ENCODE peak calls at places on chromosomes 11 and 22, in seven cellular contexts. B, W, P, X, Z, G and A are unnamed samples.

GRCh38 chr11:107196732-107197131 is 178.5 kb upstream of the GUCY1A2 start:
- DNase-seq in B (no peak), W (no peak), P (no peak), X (no peak), Z (no peak), G (no peak), A (no peak)

GRCh38 chr11:134640971-134641968 is 229.2 kb upstream of the B3GAT1 start:
- DNase-seq in B (no peak), W (no peak), P (no peak), X (no peak), Z (no peak), G (no peak), A (no peak)

GRCh38 chr11:44445500-44446340 is 119.7 kb upstream of the CD82 start:
- DNase-seq in B (peak), W (no peak), P (no peak), X (no peak), Z (no peak), G (no peak), A (no peak)

GRCh38 chr11:6587360-6587953 is 16.0 kb downstream of the RRP8 start:
- DNase-seq in B (no peak), W (no peak), P (peak), X (no peak), Z (no peak), G (no peak), A (no peak)

GRCh38 chr11:104191124-104191523 is 27.2 kb upstream of the PDGFD start:
- DNase-seq in B (no peak), W (no peak), P (no peak), X (peak), Z (no peak), G (no peak), A (no peak)

GRCh38 chr22:27116295-27116694 is 458.9 kb downstream of the MIAT start:
- DNase-seq in B (peak), W (no peak), P (no peak), X (no peak), Z (no peak), G (no peak), A (no peak)

GRCh38 chr11:114163830-114164401 is 104.4 kb downstream of the ZBTB16 start:
- DNase-seq in B (no peak), W (no peak), P (peak), X (no peak), Z (no peak), G (no peak), A (peak)

GRCh38 chr11:69339041-69339733 is 45.2 kb downstream of the MYEOV start:
- DNase-seq in B (no peak), W (no peak), P (no peak), X (no peak), Z (peak), G (no peak), A (no peak)

GRCh38 chr11:75667831-75668507 is 869 bp downstream of the MAP6 start:
- DNase-seq in B (no peak), W (peak), P (peak), X (peak), Z (no peak), G (no peak), A (peak)

GRCh38 chr22:33707581-33707980 is 212.7 kb downstream of the LARGE1 start:
- DNase-seq in B (no peak), W (no peak), P (no peak), X (no peak), Z (no peak), G (no peak), A (no peak)

GRCh38 chr22:32380991-32381390 is 23.3 kb downstream of the RFPL3 start:
- DNase-seq in B (no peak), W (no peak), P (no peak), X (peak), Z (no peak), G (no peak), A (no peak)

GRCh38 chr11:109490953-109491733 is 69.2 kb downstream of the C11orf87 start:
- DNase-seq in B (no peak), W (no peak), P (no peak), X (peak), Z (no peak), G (no peak), A (no peak)

GRCh38 chr11:69218271-69218682 is 62.5 kb downstream of the SMIM38 start:
- DNase-seq in B (no peak), W (no peak), P (no peak), X (peak), Z (no peak), G (no peak), A (no peak)

GRCh38 chr11:75563501-75563977 is 1.5 kb downstream of the SERPINH1 start:
- DNase-seq in B (no peak), W (no peak), P (no peak), X (no peak), Z (no peak), G (no peak), A (no peak)

GRCh38 chr11:57778318-57779037 is 16.9 kb downstream of the CTNND1 start:
- DNase-seq in B (peak), W (peak), P (peak), X (peak), Z (peak), G (peak), A (peak)

GRCh38 chr11:106461839-106462545 is 384.5 kb downstream of the AASDHPPT start:
- DNase-seq in B (no peak), W (no peak), P (no peak), X (no peak), Z (no peak), G (no peak), A (no peak)

GRCh38 chr22:50699001-50699753 is 26.6 kb downstream of the SHANK3 start:
- DNase-seq in B (no peak), W (peak), P (peak), X (no peak), Z (peak), G (no peak), A (no peak)

GRCh38 chr11:43786016-43786415 is 94.6 kb upstream of the ALKBH3 start:
- DNase-seq in B (no peak), W (no peak), P (no peak), X (no peak), Z (no peak), G (no peak), A (no peak)

GRCh38 chr11:82906236-82906635 is 4.7 kb downstream of the DDIAS start:
- DNase-seq in B (peak), W (no peak), P (no peak), X (peak), Z (no peak), G (no peak), A (no peak)

GRCh38 chr11:79092791-79093313 is 348.0 kb downstream of the TENM4 start:
- DNase-seq in B (peak), W (no peak), P (no peak), X (peak), Z (no peak), G (no peak), A (no peak)

GRCh38 chr11:111513240-111513605 is 1.0 kb upstream of the BTG4 start:
- DNase-seq in B (no peak), W (no peak), P (no peak), X (no peak), Z (no peak), G (no peak), A (no peak)

GRCh38 chr11:44564653-44565007 is 833 bp upstream of the CD82 start:
- DNase-seq in B (peak), W (peak), P (peak), X (peak), Z (peak), G (peak), A (peak)

GRCh38 chr11:14789879-14790484 is 102.0 kb downstream of the CYP2R1 start:
- DNase-seq in B (no peak), W (no peak), P (no peak), X (peak), Z (no peak), G (no peak), A (no peak)
- TF ChIP-seq CTCF in B (peak), W (peak), P (peak), X (peak), Z (no peak), G (no peak), A (peak)

DNA sequence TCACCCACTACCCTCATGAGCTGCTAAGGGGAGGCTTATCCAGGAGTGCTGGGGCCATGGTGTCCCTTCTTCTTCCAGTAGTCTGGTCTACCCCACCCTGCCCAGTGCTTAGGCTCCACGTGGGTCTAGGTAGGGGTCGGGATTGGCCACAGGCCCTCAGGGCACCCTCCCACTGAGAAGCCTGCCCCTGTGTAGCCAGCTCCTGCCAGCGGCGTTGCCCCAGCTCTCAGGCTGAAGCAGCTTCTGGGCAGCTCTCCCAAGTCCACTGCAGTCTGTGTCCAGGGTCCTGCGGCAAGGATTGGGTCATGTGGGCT is 24.0 kb upstream of the RIC3 start:
- DNase-seq in B (no peak), W (no peak), P (no peak), X (no peak), Z (no peak), G (no peak), A (no peak)
- H3K27ac ChIP-seq in B (no peak), W (no peak), P (no peak), X (no peak), Z (no peak), G (no peak), A (no peak)

GRCh38 chr11:14835491-14836105 is 56.4 kb downstream of the CYP2R1 start:
- DNase-seq in B (no peak), W (no peak), P (no peak), X (peak), Z (no peak), G (no peak), A (no peak)
- TF ChIP-seq CTCF in B (no peak), W (no peak), P (no peak), X (no peak), Z (no peak), G (no peak), A (no peak)

GRCh38 chr11:123880912-123881311 is 4.6 kb downstream of the TMEM225 start:
- DNase-seq in B (no peak), W (no peak), P (no peak), X (no peak), Z (no peak), G (no peak), A (no peak)
- H3K27ac ChIP-seq in B (no peak), W (no peak), P (no peak), X (no peak), Z (no peak), G (no peak), A (no peak)

DNA sequence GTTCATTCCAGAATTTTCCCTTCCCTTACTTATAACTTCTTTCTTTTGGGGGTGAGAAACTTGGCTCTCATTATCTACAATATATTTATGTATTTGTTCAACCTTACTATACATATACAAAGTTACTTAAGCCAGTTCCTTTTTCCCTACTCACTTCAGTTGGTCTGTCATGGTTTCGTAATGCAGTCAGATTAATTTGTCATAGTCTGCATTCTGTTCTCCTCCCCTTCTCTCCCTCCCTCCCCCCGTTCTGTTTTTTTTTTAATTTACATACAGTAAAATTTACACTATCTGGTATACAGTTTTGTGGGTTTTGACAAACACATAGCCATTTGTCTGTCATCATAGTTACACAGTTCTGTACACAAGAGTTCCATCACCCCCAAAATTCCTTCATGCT is 71.8 kb upstream of the ADORA2A start:
- DNase-seq in B (no peak), W (no peak), P (no peak), X (no peak), Z (no peak), G (no peak), A (no peak)
- TF ChIP-seq CTCF in B (no peak), W (no peak), P (no peak), X (no peak), Z (no peak), G (no peak), A (no peak)

GRCh38 chr11:3124821-3125220 is 40.3 kb downstream of the OSBPL5 start:
- DNase-seq in B (no peak), W (peak), P (no peak), X (no peak), Z (no peak), G (no peak), A (no peak)
- H3K27ac ChIP-seq in B (no peak), W (no peak), P (peak), X (no peak), Z (no peak), G (no peak), A (no peak)